ENCODE peak calls at places on chromosomes 12 and 14, in five cellular contexts. One of them, this sample, is unnamed.

GRCh38 chr12:67388331-67389163 is 119.4 kb downstream of the CAND1 start:
- DNase-seq in spleen: no peak
- DNase-seq in mesenchymal stem cell: no peak
- DNase-seq in body of pancreas: no peak
- DNase-seq in SK-N-MC: no peak
- DNase-seq in this sample: peak; percentile 17

GRCh38 chr14:64510825-64511679 is 6.5 kb downstream of the ZBTB1 start:
- DNase-seq in mesenchymal stem cell: peak; percentile 81
- DNase-seq in SK-N-MC: peak; percentile 68
- DNase-seq in body of pancreas: peak; percentile 82
- DNase-seq in spleen: no peak
- DNase-seq in this sample: peak; percentile 55

GRCh38 chr12:119692410-119692809 is 24.5 kb downstream of the PRKAB1 start:
- DNase-seq in SK-N-MC: no peak
- DNase-seq in body of pancreas: no peak
- DNase-seq in spleen: no peak
- DNase-seq in mesenchymal stem cell: no peak
- DNase-seq in this sample: no peak

GRCh38 chr12:123106640-123107359 is 44.1 kb downstream of the PITPNM2 start:
- DNase-seq in SK-N-MC: no peak
- DNase-seq in body of pancreas: no peak
- DNase-seq in mesenchymal stem cell: no peak
- DNase-seq in spleen: peak; percentile 93
- DNase-seq in this sample: no peak

GRCh38 chr12:112124918-112125249 is 476 bp upstream of the TRAFD1 start:
- DNase-seq in SK-N-MC: no peak
- DNase-seq in body of pancreas: no peak
- DNase-seq in spleen: no peak
- DNase-seq in mesenchymal stem cell: no peak
- DNase-seq in this sample: no peak

GRCh38 chr12:47280543-47281330 is 201.0 kb upstream of the AMIGO2 start:
- DNase-seq in body of pancreas: no peak
- DNase-seq in spleen: no peak
- DNase-seq in mesenchymal stem cell: no peak
- DNase-seq in SK-N-MC: no peak
- DNase-seq in this sample: no peak

GRCh38 chr12:67352682-67353081 is 83.5 kb downstream of the CAND1 start:
- DNase-seq in SK-N-MC: no peak
- DNase-seq in spleen: no peak
- DNase-seq in body of pancreas: no peak
- DNase-seq in mesenchymal stem cell: no peak
- DNase-seq in this sample: no peak

GRCh38 chr14:35301334-35302210 is 9.4 kb downstream of the PSMA6 start:
- DNase-seq in mesenchymal stem cell: no peak
- DNase-seq in spleen: no peak
- DNase-seq in SK-N-MC: no peak
- DNase-seq in body of pancreas: no peak
- DNase-seq in this sample: no peak

GRCh38 chr12:129531004-129531403 is 372.8 kb downstream of the TMEM132D start:
- DNase-seq in mesenchymal stem cell: no peak
- DNase-seq in SK-N-MC: no peak
- DNase-seq in spleen: no peak
- DNase-seq in body of pancreas: peak; percentile 62
- DNase-seq in this sample: peak; percentile 50

GRCh38 chr12:6313326-6313940 is 3.0 kb downstream of the PLEKHG6 start:
- DNase-seq in mesenchymal stem cell: no peak
- DNase-seq in body of pancreas: no peak
- DNase-seq in spleen: peak; percentile 72
- DNase-seq in SK-N-MC: no peak
- DNase-seq in this sample: no peak

GRCh38 chr12:120586216-120586615 is 5.0 kb upstream of the POP5 start:
- DNase-seq in SK-N-MC: no peak
- DNase-seq in body of pancreas: no peak
- DNase-seq in mesenchymal stem cell: no peak
- DNase-seq in spleen: no peak
- DNase-seq in this sample: no peak

GRCh38 chr12:15633201-15633600 is 156.0 kb downstream of the EPS8 start:
- DNase-seq in spleen: no peak
- DNase-seq in SK-N-MC: no peak
- DNase-seq in body of pancreas: no peak
- DNase-seq in mesenchymal stem cell: no peak
- DNase-seq in this sample: no peak

GRCh38 chr14:89767861-89768268 is 186.7 kb downstream of the EFCAB11 start:
- DNase-seq in mesenchymal stem cell: peak; percentile 53
- DNase-seq in SK-N-MC: no peak
- DNase-seq in spleen: no peak
- DNase-seq in body of pancreas: peak; percentile 39
- DNase-seq in this sample: peak; percentile 36

GRCh38 chr12:63066782-63067181 is 84.2 kb downstream of the AVPR1A start:
- DNase-seq in spleen: no peak
- DNase-seq in mesenchymal stem cell: no peak
- DNase-seq in SK-N-MC: no peak
- DNase-seq in body of pancreas: no peak
- DNase-seq in this sample: peak; percentile 5

GRCh38 chr12:117158911-117159310 is 31.4 kb downstream of the FBXO21 start:
- DNase-seq in spleen: no peak
- DNase-seq in mesenchymal stem cell: no peak
- DNase-seq in SK-N-MC: no peak
- DNase-seq in body of pancreas: no peak
- DNase-seq in this sample: no peak

GRCh38 chr12:102522768-102523167 is 42.4 kb upstream of the IGF1 start:
- DNase-seq in SK-N-MC: no peak
- DNase-seq in spleen: no peak
- DNase-seq in mesenchymal stem cell: no peak
- DNase-seq in body of pancreas: no peak
- DNase-seq in this sample: no peak

GRCh38 chr12:19884081-19884480 is 444.8 kb downstream of the AEBP2 start:
- DNase-seq in mesenchymal stem cell: no peak
- DNase-seq in body of pancreas: no peak
- DNase-seq in spleen: no peak
- DNase-seq in SK-N-MC: no peak
- DNase-seq in this sample: no peak

GRCh38 chr12:39912211-39912980 is 193.5 kb downstream of the SLC2A13 start:
- DNase-seq in SK-N-MC: no peak
- DNase-seq in mesenchymal stem cell: no peak
- DNase-seq in spleen: no peak
- DNase-seq in body of pancreas: peak; percentile 96
- DNase-seq in this sample: no peak

GRCh38 chr14:52960627-52961026 is 9.8 kb upstream of the FERMT2 start:
- DNase-seq in spleen: no peak
- DNase-seq in body of pancreas: no peak
- DNase-seq in SK-N-MC: no peak
- DNase-seq in mesenchymal stem cell: no peak
- DNase-seq in this sample: no peak

GRCh38 chr12:54220567-54220966 is 31.8 kb upstream of the SMUG1 start:
- DNase-seq in mesenchymal stem cell: no peak
- DNase-seq in SK-N-MC: no peak
- DNase-seq in spleen: no peak
- DNase-seq in body of pancreas: no peak
- DNase-seq in this sample: no peak

GRCh38 chr14:103121846-103122577 is 1.2 kb upstream of the TNFAIP2 start:
- DNase-seq in mesenchymal stem cell: peak; percentile 82
- DNase-seq in spleen: peak; percentile 93
- DNase-seq in body of pancreas: peak; percentile 92
- DNase-seq in SK-N-MC: no peak
- DNase-seq in this sample: peak; percentile 89

GRCh38 chr12:3225154-3225795 is 148.1 kb downstream of the TSPAN9 start:
- DNase-seq in spleen: no peak
- DNase-seq in body of pancreas: no peak
- DNase-seq in SK-N-MC: no peak
- DNase-seq in mesenchymal stem cell: peak; percentile 92
- DNase-seq in this sample: no peak

GRCh38 chr14:68551045-68551683 is 241.7 kb downstream of the ZFP36L1 start:
- DNase-seq in spleen: no peak
- DNase-seq in body of pancreas: no peak
- DNase-seq in SK-N-MC: no peak
- DNase-seq in mesenchymal stem cell: peak; percentile 55
- DNase-seq in this sample: no peak

GRCh38 chr12:13288937-13289643 is 92.6 kb downstream of the EMP1 start:
- DNase-seq in body of pancreas: peak; percentile 64
- DNase-seq in spleen: no peak
- DNase-seq in SK-N-MC: no peak
- DNase-seq in mesenchymal stem cell: no peak
- DNase-seq in this sample: no peak

GRCh38 chr12:95848575-95849388 is 10.0 kb upstream of the SNRPF start:
- DNase-seq in SK-N-MC: peak; percentile 63
- DNase-seq in mesenchymal stem cell: peak; percentile 37
- DNase-seq in spleen: no peak
- DNase-seq in body of pancreas: peak; percentile 53
- DNase-seq in this sample: peak; percentile 19

GRCh38 chr12:82517027-82517426 is 158.7 kb downstream of the METTL25 start:
- DNase-seq in spleen: no peak
- DNase-seq in mesenchymal stem cell: peak; percentile 9
- DNase-seq in SK-N-MC: no peak
- DNase-seq in body of pancreas: peak; percentile 27
- DNase-seq in this sample: peak; percentile 0

GRCh38 chr12:152440-152839 is 61.5 kb downstream of the SLC6A12 start:
- DNase-seq in SK-N-MC: no peak
- DNase-seq in mesenchymal stem cell: peak; percentile 68
- DNase-seq in body of pancreas: no peak
- DNase-seq in spleen: no peak
- DNase-seq in this sample: no peak

GRCh38 chr12:38883629-38884134 is 21.7 kb downstream of the CPNE8 start:
- DNase-seq in mesenchymal stem cell: no peak
- DNase-seq in SK-N-MC: no peak
- DNase-seq in spleen: no peak
- DNase-seq in body of pancreas: no peak
- DNase-seq in this sample: no peak

GRCh38 chr12:120225852-120226640 is 25.1 kb upstream of the RPLP0 start:
- DNase-seq in SK-N-MC: no peak
- DNase-seq in body of pancreas: peak; percentile 42
- DNase-seq in spleen: peak; percentile 90
- DNase-seq in mesenchymal stem cell: no peak
- DNase-seq in this sample: peak; percentile 72

GRCh38 chr12:115617391-115617790 is 660.1 kb downstream of the MED13L start:
- DNase-seq in SK-N-MC: no peak
- DNase-seq in body of pancreas: no peak
- DNase-seq in spleen: no peak
- DNase-seq in mesenchymal stem cell: no peak
- DNase-seq in this sample: peak; percentile 77

GRCh38 chr14:62626416-62626815 is 418.8 kb downstream of the KCNH5 start:
- DNase-seq in SK-N-MC: no peak
- DNase-seq in spleen: no peak
- DNase-seq in body of pancreas: no peak
- DNase-seq in mesenchymal stem cell: no peak
- DNase-seq in this sample: no peak

GRCh38 chr12:11706509-11707331 is 57.2 kb downstream of the ETV6 start:
- DNase-seq in mesenchymal stem cell: peak; percentile 58
- DNase-seq in body of pancreas: peak; percentile 53
- DNase-seq in spleen: no peak
- DNase-seq in SK-N-MC: no peak
- DNase-seq in this sample: no peak
- H3K36me3 ChIP-seq in mesenchymal stem cell: no peaks in the 10 kb centered on the region
- H3K36me3 ChIP-seq in body of pancreas: no peaks in the 10 kb centered on the region
- H3K36me3 ChIP-seq in spleen: no peaks in the 10 kb centered on the region
- H3K36me3 ChIP-seq in SK-N-MC: no peaks in the 10 kb centered on the region
- H3K36me3 ChIP-seq in this sample: no peaks in the 10 kb centered on the region

DNA sequence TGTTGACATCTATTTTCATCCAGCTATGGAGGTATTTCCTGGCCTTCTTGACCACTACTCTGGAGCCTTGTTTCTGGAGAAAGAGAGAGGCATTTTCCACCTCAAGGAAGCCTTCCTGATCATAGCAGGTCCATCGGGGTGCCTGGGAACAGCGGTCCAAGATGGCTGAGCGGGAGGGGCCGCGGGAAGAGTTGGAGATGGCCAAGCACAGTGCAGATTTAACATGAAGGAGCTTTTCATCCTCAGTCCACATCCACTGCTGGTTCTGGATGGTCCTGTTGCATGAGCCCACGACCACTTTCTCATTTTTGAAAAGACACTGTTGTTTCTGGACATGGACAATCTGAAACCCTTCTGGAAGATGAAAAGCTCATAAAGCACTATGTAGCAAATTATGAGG is 1.5 kb downstream of the PTPRB start:
- DNase-seq in body of pancreas: no peak
- DNase-seq in SK-N-MC: no peak
- DNase-seq in mesenchymal stem cell: no peak
- DNase-seq in spleen: no peak
- DNase-seq in this sample: no peak
- H3K4me3 ChIP-seq in body of pancreas: no peak overlapping the region
- H3K4me3 ChIP-seq in SK-N-MC: no peak overlapping the region
- H3K4me3 ChIP-seq in mesenchymal stem cell: no peak overlapping the region
- H3K4me3 ChIP-seq in spleen: peak overlapping the region; percentile 44
- H3K4me3 ChIP-seq in this sample: no peak overlapping the region

GRCh38 chr12:100216337-100216736 is 15.7 kb downstream of the ACTR6 start:
- DNase-seq in SK-N-MC: no peak
- DNase-seq in spleen: peak; percentile 13
- DNase-seq in mesenchymal stem cell: no peak
- DNase-seq in body of pancreas: no peak
- DNase-seq in this sample: no peak
- H3K36me3 ChIP-seq in SK-N-MC: peaks cover 57% of the 10 kb centered on the region
- H3K36me3 ChIP-seq in spleen: peaks cover 100% of the 10 kb centered on the region
- H3K36me3 ChIP-seq in mesenchymal stem cell: peaks cover 11% of the 10 kb centered on the region
- H3K36me3 ChIP-seq in body of pancreas: peaks cover 5% of the 10 kb centered on the region
- H3K36me3 ChIP-seq in this sample: peaks cover 8% of the 10 kb centered on the region

GRCh38 chr14:32073537-32074189 is 3.4 kb upstream of the ARHGAP5 start:
- DNase-seq in body of pancreas: peak; percentile 60
- DNase-seq in spleen: no peak
- DNase-seq in mesenchymal stem cell: peak; percentile 86
- DNase-seq in SK-N-MC: peak; percentile 75
- DNase-seq in this sample: peak; percentile 55

GRCh38 chr14:32075636-32076277 is 1.3 kb upstream of the ARHGAP5 start:
- DNase-seq in SK-N-MC: no peak
- DNase-seq in mesenchymal stem cell: peak; percentile 50
- DNase-seq in body of pancreas: peak; percentile 26
- DNase-seq in spleen: peak; percentile 87
- DNase-seq in this sample: peak; percentile 14

GRCh38 chr14:32077081-32078029 is at the start of gene ARHGAP5:
- DNase-seq in SK-N-MC: peak; percentile 16
- DNase-seq in spleen: peak; percentile 94
- DNase-seq in body of pancreas: peak; percentile 58
- DNase-seq in mesenchymal stem cell: peak; percentile 59
- DNase-seq in this sample: peak; percentile 80

GRCh38 chr14:32076278-32077080 is 625 bp upstream of the ARHGAP5 start:
- DNase-seq in spleen: peak; percentile 97
- DNase-seq in mesenchymal stem cell: peak; percentile 98
- DNase-seq in SK-N-MC: peak; percentile 80
- DNase-seq in body of pancreas: peak; percentile 97
- DNase-seq in this sample: peak; percentile 94

GRCh38 chr14:32074887-32075572 is 2.1 kb upstream of the ARHGAP5 start:
- DNase-seq in body of pancreas: no peak
- DNase-seq in mesenchymal stem cell: no peak
- DNase-seq in SK-N-MC: no peak
- DNase-seq in spleen: no peak
- DNase-seq in this sample: no peak
- H3K4me3 ChIP-seq in body of pancreas: no peak overlapping the region
- H3K4me3 ChIP-seq in mesenchymal stem cell: no peak overlapping the region
- H3K4me3 ChIP-seq in SK-N-MC: peak overlapping the region; percentile 99
- H3K4me3 ChIP-seq in spleen: peak overlapping the region; percentile 92
- H3K4me3 ChIP-seq in this sample: no peak overlapping the region

DNA sequence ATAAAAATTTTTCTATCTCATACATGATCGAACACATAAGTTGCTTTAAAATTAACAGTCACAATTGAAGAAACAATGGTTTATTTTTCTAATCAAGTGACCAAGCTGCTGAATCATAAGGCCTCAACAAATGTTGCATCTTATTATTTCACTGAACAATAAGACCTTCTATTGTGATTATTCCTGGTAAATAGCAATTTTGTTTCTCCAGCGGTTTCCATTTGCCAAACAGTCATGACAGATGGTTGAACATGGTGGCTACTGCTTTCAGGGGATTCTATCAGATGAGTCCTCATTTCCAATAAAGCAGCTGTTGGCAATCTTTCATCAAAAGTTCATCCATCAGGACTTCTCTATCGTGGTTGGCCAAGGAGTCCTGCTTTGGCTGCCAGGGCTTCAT is 13.0 kb downstream of the TOMM20L start:
- DNase-seq in SK-N-MC: no peak
- DNase-seq in body of pancreas: no peak
- DNase-seq in mesenchymal stem cell: no peak
- DNase-seq in spleen: no peak
- DNase-seq in this sample: no peak
- H3K36me3 ChIP-seq in SK-N-MC: peaks cover 63% of the 10 kb centered on the region
- H3K36me3 ChIP-seq in body of pancreas: peaks cover 8% of the 10 kb centered on the region
- H3K36me3 ChIP-seq in mesenchymal stem cell: peaks cover 18% of the 10 kb centered on the region
- H3K36me3 ChIP-seq in spleen: peaks cover 66% of the 10 kb centered on the region
- H3K36me3 ChIP-seq in this sample: peaks cover 9% of the 10 kb centered on the region

This sample was measured in H7.